ENCODE peak calls at places on chromosomes 11 and 22, in six cellular contexts. One of them, this sample, is unnamed.

GRCh38 chr11:11065396-11065795 is 207.5 kb upstream of the ZBED5 start:
- DNase-seq in IMR-90: no peak
- DNase-seq in Peyer's patch: no peak
- DNase-seq in A549: no peak
- DNase-seq in effector memory CD4-positive, alpha-beta T cell: no peak
- DNase-seq in PC-3: no peak
- DNase-seq in this sample: no peak

GRCh38 chr11:118614511-118614910 is 7.1 kb downstream of the PHLDB1 start:
- DNase-seq in A549: no peak
- DNase-seq in effector memory CD4-positive, alpha-beta T cell: no peak
- DNase-seq in IMR-90: no peak
- DNase-seq in Peyer's patch: no peak
- DNase-seq in PC-3: no peak
- DNase-seq in this sample: no peak

GRCh38 chr22:43262990-43263644 is 76.2 kb upstream of the TTLL12 start:
- DNase-seq in effector memory CD4-positive, alpha-beta T cell: peak; percentile 26
- DNase-seq in IMR-90: no peak
- DNase-seq in Peyer's patch: peak; percentile 34
- DNase-seq in A549: no peak
- DNase-seq in PC-3: no peak
- DNase-seq in this sample: no peak

GRCh38 chr22:45883811-45884170 is 93.2 kb downstream of the WNT7B start:
- DNase-seq in effector memory CD4-positive, alpha-beta T cell: no peak
- DNase-seq in IMR-90: no peak
- DNase-seq in Peyer's patch: no peak
- DNase-seq in A549: no peak
- DNase-seq in PC-3: no peak
- DNase-seq in this sample: no peak

GRCh38 chr22:29871684-29872083 is 11.3 kb upstream of the MTMR3 start:
- DNase-seq in effector memory CD4-positive, alpha-beta T cell: no peak
- DNase-seq in Peyer's patch: no peak
- DNase-seq in A549: no peak
- DNase-seq in PC-3: no peak
- DNase-seq in IMR-90: no peak
- DNase-seq in this sample: no peak

GRCh38 chr11:28621648-28622215 is 513.5 kb downstream of the METTL15 start:
- DNase-seq in IMR-90: peak; percentile 29
- DNase-seq in effector memory CD4-positive, alpha-beta T cell: no peak
- DNase-seq in A549: no peak
- DNase-seq in PC-3: no peak
- DNase-seq in Peyer's patch: no peak
- DNase-seq in this sample: no peak

GRCh38 chr11:102361100-102362021 is 14.3 kb downstream of the BIRC2 start:
- DNase-seq in Peyer's patch: peak; percentile 29
- DNase-seq in effector memory CD4-positive, alpha-beta T cell: peak; percentile 33
- DNase-seq in A549: no peak
- DNase-seq in PC-3: no peak
- DNase-seq in IMR-90: peak; percentile 17
- DNase-seq in this sample: no peak

GRCh38 chr11:95375881-95376280 is 144.9 kb upstream of the SESN3 start:
- DNase-seq in Peyer's patch: no peak
- DNase-seq in effector memory CD4-positive, alpha-beta T cell: no peak
- DNase-seq in A549: no peak
- DNase-seq in IMR-90: peak; percentile 43
- DNase-seq in PC-3: no peak
- DNase-seq in this sample: no peak

GRCh38 chr22:18056161-18056666 is 21.6 kb upstream of the PEX26 start:
- DNase-seq in effector memory CD4-positive, alpha-beta T cell: no peak
- DNase-seq in IMR-90: peak; percentile 76
- DNase-seq in PC-3: peak; percentile 51
- DNase-seq in Peyer's patch: peak; percentile 48
- DNase-seq in A549: peak; percentile 44
- DNase-seq in this sample: no peak

GRCh38 chr11:28464252-28464867 is 356.2 kb downstream of the METTL15 start:
- DNase-seq in PC-3: no peak
- DNase-seq in Peyer's patch: no peak
- DNase-seq in IMR-90: peak; percentile 86
- DNase-seq in A549: no peak
- DNase-seq in effector memory CD4-positive, alpha-beta T cell: no peak
- DNase-seq in this sample: no peak

GRCh38 chr11:12434255-12434654 is 56.9 kb downstream of the PARVA start:
- DNase-seq in IMR-90: peak; percentile 56
- DNase-seq in effector memory CD4-positive, alpha-beta T cell: no peak
- DNase-seq in Peyer's patch: no peak
- DNase-seq in A549: no peak
- DNase-seq in PC-3: no peak
- DNase-seq in this sample: no peak

GRCh38 chr11:43130616-43131015 is 181.2 kb upstream of the API5 start:
- DNase-seq in Peyer's patch: no peak
- DNase-seq in IMR-90: no peak
- DNase-seq in PC-3: no peak
- DNase-seq in A549: no peak
- DNase-seq in effector memory CD4-positive, alpha-beta T cell: no peak
- DNase-seq in this sample: peak; percentile 7

GRCh38 chr11:17276236-17277023 is at the start of gene NUCB2:
- DNase-seq in Peyer's patch: peak; percentile 97
- DNase-seq in IMR-90: peak; percentile 93
- DNase-seq in PC-3: peak; percentile 94
- DNase-seq in effector memory CD4-positive, alpha-beta T cell: peak; percentile 91
- DNase-seq in A549: peak; percentile 95
- DNase-seq in this sample: peak; percentile 88

GRCh38 chr11:61310749-61311148 is 15.6 kb upstream of the VWCE start:
- DNase-seq in A549: no peak
- DNase-seq in PC-3: no peak
- DNase-seq in effector memory CD4-positive, alpha-beta T cell: no peak
- DNase-seq in Peyer's patch: no peak
- DNase-seq in IMR-90: no peak
- DNase-seq in this sample: no peak

GRCh38 chr11:47391077-47391583 is 12.8 kb upstream of the SPI1 start:
- DNase-seq in effector memory CD4-positive, alpha-beta T cell: no peak
- DNase-seq in A549: no peak
- DNase-seq in Peyer's patch: no peak
- DNase-seq in IMR-90: no peak
- DNase-seq in PC-3: no peak
- DNase-seq in this sample: no peak

GRCh38 chr11:119370486-119371046 is 10.9 kb downstream of the USP2 start:
- DNase-seq in Peyer's patch: no peak
- DNase-seq in PC-3: no peak
- DNase-seq in effector memory CD4-positive, alpha-beta T cell: no peak
- DNase-seq in A549: no peak
- DNase-seq in IMR-90: no peak
- DNase-seq in this sample: no peak

GRCh38 chr11:32884770-32885384 is 7.7 kb upstream of the QSER1 start:
- DNase-seq in A549: peak; percentile 34
- DNase-seq in Peyer's patch: no peak
- DNase-seq in effector memory CD4-positive, alpha-beta T cell: no peak
- DNase-seq in PC-3: peak; percentile 22
- DNase-seq in IMR-90: no peak
- DNase-seq in this sample: no peak

GRCh38 chr11:122717264-122717867 is 61.8 kb downstream of the UBASH3B start:
- DNase-seq in Peyer's patch: peak; percentile 86
- DNase-seq in IMR-90: no peak
- DNase-seq in PC-3: no peak
- DNase-seq in effector memory CD4-positive, alpha-beta T cell: no peak
- DNase-seq in A549: no peak
- DNase-seq in this sample: no peak

GRCh38 chr11:122721964-122722266 is 66.4 kb downstream of the UBASH3B start:
- DNase-seq in PC-3: peak; percentile 90
- DNase-seq in Peyer's patch: no peak
- DNase-seq in A549: no peak
- DNase-seq in effector memory CD4-positive, alpha-beta T cell: no peak
- DNase-seq in IMR-90: peak; percentile 94
- DNase-seq in this sample: no peak

GRCh38 chr11:12389676-12390075 is 12.3 kb downstream of the PARVA start:
- DNase-seq in effector memory CD4-positive, alpha-beta T cell: no peak
- DNase-seq in IMR-90: no peak
- DNase-seq in Peyer's patch: no peak
- DNase-seq in A549: no peak
- DNase-seq in PC-3: no peak
- DNase-seq in this sample: no peak

GRCh38 chr11:66685276-66686099 is 7.8 kb upstream of the RBM4B start:
- DNase-seq in Peyer's patch: no peak
- DNase-seq in IMR-90: no peak
- DNase-seq in PC-3: no peak
- DNase-seq in effector memory CD4-positive, alpha-beta T cell: no peak
- DNase-seq in A549: no peak
- DNase-seq in this sample: no peak

GRCh38 chr22:31212783-31213626 is 907 bp downstream of the LIMK2 start:
- DNase-seq in A549: no peak
- DNase-seq in effector memory CD4-positive, alpha-beta T cell: no peak
- DNase-seq in Peyer's patch: no peak
- DNase-seq in PC-3: no peak
- DNase-seq in IMR-90: no peak
- DNase-seq in this sample: no peak

GRCh38 chr22:43562843-43563242 is 151.0 kb downstream of the MPPED1 start:
- DNase-seq in effector memory CD4-positive, alpha-beta T cell: no peak
- DNase-seq in Peyer's patch: no peak
- DNase-seq in A549: no peak
- DNase-seq in PC-3: no peak
- DNase-seq in IMR-90: no peak
- DNase-seq in this sample: no peak

GRCh38 chr11:31802990-31803812 is 7.9 kb downstream of the PAX6 start:
- DNase-seq in A549: no peak
- DNase-seq in Peyer's patch: no peak
- DNase-seq in IMR-90: no peak
- DNase-seq in effector memory CD4-positive, alpha-beta T cell: no peak
- DNase-seq in PC-3: no peak
- DNase-seq in this sample: no peak

GRCh38 chr11:111520565-111520964 is 6.0 kb downstream of the HOATZ start:
- DNase-seq in PC-3: peak; percentile 23
- DNase-seq in effector memory CD4-positive, alpha-beta T cell: no peak
- DNase-seq in Peyer's patch: no peak
- DNase-seq in IMR-90: peak; percentile 65
- DNase-seq in A549: no peak
- DNase-seq in this sample: no peak

DNA sequence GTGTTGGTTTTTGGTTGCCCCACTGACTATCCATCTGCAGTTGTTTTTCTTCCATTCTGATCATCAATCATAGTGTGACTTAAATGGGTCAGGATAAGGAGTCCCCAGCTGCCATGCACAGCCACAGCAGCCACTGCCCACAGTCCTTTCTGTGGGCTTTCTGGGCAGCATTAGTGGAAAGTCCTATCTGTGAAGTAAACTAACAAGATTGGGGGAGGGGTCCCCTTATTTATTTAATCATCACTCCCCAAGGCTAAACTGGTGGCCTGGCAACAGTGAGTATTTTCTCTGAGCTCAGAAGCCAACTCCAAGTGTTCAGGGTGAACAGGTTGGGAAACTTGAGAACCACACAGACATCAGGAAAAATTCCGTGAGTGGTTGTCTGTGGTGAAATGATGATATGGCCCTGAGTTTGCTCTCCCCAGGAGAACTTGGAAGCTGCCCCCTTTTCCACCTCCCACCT is 145.0 kb downstream of the CCDC34 start:
- DNase-seq in IMR-90: peak; percentile 88
- DNase-seq in Peyer's patch: no peak
- DNase-seq in PC-3: no peak
- DNase-seq in A549: no peak
- DNase-seq in effector memory CD4-positive, alpha-beta T cell: no peak
- DNase-seq in this sample: no peak
- H3K27ac ChIP-seq in IMR-90: peak overlapping the region; percentile 63
- H3K27ac ChIP-seq in Peyer's patch: no peak overlapping the region
- H3K27ac ChIP-seq in PC-3: no peak overlapping the region
- H3K27ac ChIP-seq in A549: peak overlapping the region; percentile 53
- H3K27ac ChIP-seq in effector memory CD4-positive, alpha-beta T cell: no peak overlapping the region
- H3K27ac ChIP-seq in this sample: no peak overlapping the region

GRCh38 chr22:19801340-19802000 is 40.9 kb downstream of the TBX1 start:
- DNase-seq in Peyer's patch: no peak
- DNase-seq in effector memory CD4-positive, alpha-beta T cell: no peak
- DNase-seq in A549: no peak
- DNase-seq in PC-3: no peak
- DNase-seq in IMR-90: no peak
- DNase-seq in this sample: no peak
- H3K4me1 ChIP-seq in Peyer's patch: no peaks in the 10 kb centered on the region
- H3K4me1 ChIP-seq in effector memory CD4-positive, alpha-beta T cell: no peaks in the 10 kb centered on the region
- H3K4me1 ChIP-seq in A549: peaks cover 7% of the 10 kb centered on the region
- H3K4me1 ChIP-seq in PC-3: peaks cover 9% of the 10 kb centered on the region
- H3K4me1 ChIP-seq in IMR-90: peaks cover 13% of the 10 kb centered on the region
- H3K4me1 ChIP-seq in this sample: no peaks in the 10 kb centered on the region

GRCh38 chr22:48141301-48141700 is 1378.9 kb downstream of the TBC1D22A start:
- DNase-seq in IMR-90: no peak
- DNase-seq in Peyer's patch: no peak
- DNase-seq in A549: no peak
- DNase-seq in PC-3: no peak
- DNase-seq in effector memory CD4-positive, alpha-beta T cell: no peak
- DNase-seq in this sample: no peak

GRCh38 chr22:48142388-48142787 is 1379.9 kb downstream of the TBC1D22A start:
- DNase-seq in effector memory CD4-positive, alpha-beta T cell: no peak
- DNase-seq in IMR-90: no peak
- DNase-seq in Peyer's patch: no peak
- DNase-seq in PC-3: no peak
- DNase-seq in A549: no peak
- DNase-seq in this sample: no peak

GRCh38 chr22:48145738-48146137 is 1383.3 kb downstream of the TBC1D22A start:
- DNase-seq in PC-3: no peak
- DNase-seq in Peyer's patch: no peak
- DNase-seq in IMR-90: no peak
- DNase-seq in A549: no peak
- DNase-seq in effector memory CD4-positive, alpha-beta T cell: no peak
- DNase-seq in this sample: no peak

GRCh38 chr22:48144318-48144717 is 1381.9 kb downstream of the TBC1D22A start:
- DNase-seq in PC-3: no peak
- DNase-seq in Peyer's patch: no peak
- DNase-seq in effector memory CD4-positive, alpha-beta T cell: no peak
- DNase-seq in A549: no peak
- DNase-seq in IMR-90: no peak
- DNase-seq in this sample: no peak

DNA sequence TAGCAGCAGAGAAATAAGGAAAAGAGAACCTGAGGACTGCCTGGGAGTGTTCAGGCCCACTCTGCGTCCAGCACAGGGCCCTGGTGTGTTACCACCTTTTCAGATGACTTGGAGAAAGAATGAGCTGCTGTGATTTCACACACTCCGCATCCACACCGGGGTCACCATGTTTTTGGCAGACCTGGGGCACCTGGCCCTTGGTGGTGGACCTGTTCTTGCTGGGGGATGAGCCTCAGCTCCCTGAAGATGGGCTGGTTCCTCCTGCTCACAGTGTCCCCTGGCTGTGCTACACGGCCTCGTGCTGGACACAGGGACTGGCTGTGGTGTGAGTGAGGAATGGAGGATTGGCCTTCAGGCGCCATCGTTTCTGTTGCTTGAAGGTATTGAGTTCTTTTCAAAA is 1381.4 kb downstream of the TBC1D22A start:
- DNase-seq in IMR-90: no peak
- DNase-seq in effector memory CD4-positive, alpha-beta T cell: no peak
- DNase-seq in PC-3: no peak
- DNase-seq in Peyer's patch: no peak
- DNase-seq in A549: no peak
- DNase-seq in this sample: no peak
- H3K9me3 ChIP-seq in IMR-90: peaks cover 76% of the 10 kb centered on the region
- H3K9me3 ChIP-seq in effector memory CD4-positive, alpha-beta T cell: no peaks in the 10 kb centered on the region
- H3K9me3 ChIP-seq in PC-3: no peaks in the 10 kb centered on the region
- H3K9me3 ChIP-seq in Peyer's patch: no peaks in the 10 kb centered on the region
- H3K9me3 ChIP-seq in A549: no peaks in the 10 kb centered on the region
- H3K9me3 ChIP-seq in this sample: peaks cover 54% of the 10 kb centered on the region

DNA sequence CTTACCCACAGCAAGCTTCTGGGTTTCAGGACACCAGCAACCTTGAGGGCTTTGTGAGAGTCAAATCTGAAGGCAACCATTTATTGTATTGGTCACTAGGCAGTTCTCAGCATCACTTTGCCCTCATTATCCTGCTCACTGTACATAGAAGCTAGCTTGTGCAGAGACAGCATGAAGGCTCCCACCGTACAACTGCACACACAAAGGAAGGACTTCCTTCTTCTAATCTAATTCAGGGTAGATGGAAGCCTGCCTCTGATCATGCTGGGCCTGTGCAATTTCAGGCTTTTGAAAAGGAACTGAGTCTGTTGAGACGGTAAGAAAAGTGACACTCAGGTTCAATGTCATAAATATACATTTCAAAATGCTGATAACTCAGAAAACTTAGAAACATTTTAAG is 183.4 kb upstream of the PITPNB start:
- DNase-seq in effector memory CD4-positive, alpha-beta T cell: no peak
- DNase-seq in A549: no peak
- DNase-seq in PC-3: no peak
- DNase-seq in Peyer's patch: no peak
- DNase-seq in IMR-90: no peak
- DNase-seq in this sample: no peak
- H3K27ac ChIP-seq in effector memory CD4-positive, alpha-beta T cell: no peak overlapping the region
- H3K27ac ChIP-seq in A549: no peak overlapping the region
- H3K27ac ChIP-seq in PC-3: no peak overlapping the region
- H3K27ac ChIP-seq in Peyer's patch: no peak overlapping the region
- H3K27ac ChIP-seq in IMR-90: no peak overlapping the region
- H3K27ac ChIP-seq in this sample: no peak overlapping the region